ENCODE peak calls at places on chromosomes 2 and 18, in eight cellular contexts. E, K, S, L, V, U, Q and G are unnamed samples.
A peak's percentile ranks its signal among the peaks of the same experiment; 100 is the strongest.

GRCh38 chr2:44902178-44902577 is 39.3 kb upstream of the SIX3 start:
- DNase-seq in V (no peak), E (no peak), U (no peak), L (no peak), K (no peak), Q (no peak), S (no peak), G (no peak)

GRCh38 chr2:189698020-189698887 is 23.8 kb downstream of the ANKAR start:
- DNase-seq in K (no peak), L (no peak), S (no peak), V (peak; percentile 35), Q (peak; percentile 70), E (peak; percentile 66), U (no peak), G (peak; percentile 53)

GRCh38 chr18:8561123-8561905 is 47.9 kb upstream of the RAB12 start:
- DNase-seq in L (no peak), U (peak; percentile 76), K (no peak), S (peak; percentile 58), V (no peak), Q (no peak), E (no peak), G (no peak)

GRCh38 chr2:71664161-71664560 is 210.8 kb downstream of the DYSF start:
- DNase-seq in U (no peak), K (no peak), S (no peak), V (no peak), Q (no peak), E (peak; percentile 35), L (no peak), G (no peak)

GRCh38 chr2:105387225-105387624 is 11.6 kb downstream of the FHL2 start:
- DNase-seq in L (no peak), K (no peak), V (no peak), S (peak; percentile 25), U (no peak), E (no peak), Q (no peak), G (no peak)

GRCh38 chr18:53380063-53380639 is 844.3 kb downstream of the MBD2 start:
- DNase-seq in Q (peak; percentile 57), K (peak; percentile 3), L (no peak), U (no peak), E (no peak), S (no peak), V (no peak), G (no peak)

GRCh38 chr2:96114546-96114902 is 1.8 kb downstream of the ADRA2B start:
- DNase-seq in Q (no peak), U (peak; percentile 15), E (no peak), V (no peak), S (peak; percentile 24), K (no peak), L (peak; percentile 35), G (no peak)

GRCh38 chr2:231568785-231569435 is 23.8 kb upstream of the TEX44 start:
- DNase-seq in L (no peak), U (no peak), E (no peak), S (no peak), Q (no peak), V (no peak), K (no peak), G (no peak)

GRCh38 chr18:11393486-11393885 is 215.9 kb upstream of the SLC35G4 start:
- DNase-seq in U (peak; percentile 50), S (no peak), E (no peak), V (no peak), Q (no peak), K (no peak), L (no peak), G (no peak)

GRCh38 chr2:204321910-204322765 is 223.1 kb upstream of the PARD3B start:
- DNase-seq in K (no peak), S (peak; percentile 47), V (no peak), U (peak; percentile 24), Q (no peak), E (no peak), L (no peak), G (peak; percentile 21)

GRCh38 chr2:124254621-124255020 is 229.5 kb downstream of the CNTNAP5 start:
- DNase-seq in V (no peak), S (no peak), E (no peak), L (no peak), K (no peak), U (no peak), Q (peak; percentile 21), G (no peak)

GRCh38 chr2:210428415-210429179 is 48.0 kb downstream of the LANCL1 start:
- DNase-seq in V (no peak), E (no peak), U (no peak), L (no peak), K (no peak), S (no peak), Q (no peak), G (no peak)

GRCh38 chr2:1053781-1054180 is 103.1 kb downstream of the SNTG2 start:
- DNase-seq in K (no peak), S (no peak), L (no peak), E (no peak), U (no peak), V (no peak), Q (no peak), G (no peak)

GRCh38 chr2:193549661-193550060 is 1354.9 kb upstream of the TMEFF2 start:
- DNase-seq in K (no peak), V (no peak), L (no peak), Q (no peak), U (no peak), E (no peak), S (no peak), G (no peak)

GRCh38 chr2:149744845-149745244 is 157.3 kb upstream of the MMADHC start:
- DNase-seq in L (no peak), E (no peak), Q (no peak), S (no peak), U (no peak), V (no peak), K (no peak), G (no peak)

GRCh38 chr18:32324173-32324572 is 134.3 kb downstream of the MEP1B start:
- DNase-seq in S (no peak), K (no peak), Q (no peak), V (no peak), U (no peak), E (no peak), L (no peak), G (no peak)

GRCh38 chr2:241653210-241653750 is 15.8 kb downstream of the ATG4B start:
- DNase-seq in L (no peak), E (no peak), V (no peak), U (no peak), S (no peak), K (no peak), Q (peak; percentile 32), G (no peak)

GRCh38 chr2:241652722-241653121 is 15.2 kb downstream of the ATG4B start:
- DNase-seq in K (no peak), S (no peak), L (no peak), V (no peak), U (no peak), Q (no peak), E (no peak), G (no peak)

GRCh38 chr2:241649927-241650326 is 12.4 kb downstream of the ATG4B start:
- DNase-seq in U (no peak), S (no peak), L (no peak), K (no peak), Q (no peak), V (no peak), E (no peak), G (no peak)

GRCh38 chr2:241654551-241654950 is 17.1 kb downstream of the ATG4B start:
- DNase-seq in K (no peak), Q (no peak), V (no peak), S (no peak), U (no peak), E (no peak), L (no peak), G (no peak)

GRCh38 chr2:241652142-241652541 is 14.6 kb downstream of the ATG4B start:
- DNase-seq in Q (no peak), S (no peak), K (no peak), L (no peak), V (no peak), E (no peak), U (no peak), G (no peak)
- H3K4me1 ChIP-seq in Q (no peaks in the 10 kb centered on the region), S (no peaks in the 10 kb centered on the region), K (no peaks in the 10 kb centered on the region), L (no peaks in the 10 kb centered on the region), V (no peaks in the 10 kb centered on the region), E (no peaks in the 10 kb centered on the region), U (peaks cover 45% of the 10 kb centered on the region), G (no peaks in the 10 kb centered on the region)

GRCh38 chr18:50607374-50607933 is 47.6 kb downstream of the MAPK4 start:
- DNase-seq in E (no peak), S (peak; percentile 53), Q (no peak), V (no peak), L (no peak), K (no peak), U (no peak), G (no peak)
- TF ChIP-seq CTCF in E (no peak), S (no peak), Q (no peak), V (no peak), L (no peak), K (no peak), U (no peak), G (no peak)

DNA sequence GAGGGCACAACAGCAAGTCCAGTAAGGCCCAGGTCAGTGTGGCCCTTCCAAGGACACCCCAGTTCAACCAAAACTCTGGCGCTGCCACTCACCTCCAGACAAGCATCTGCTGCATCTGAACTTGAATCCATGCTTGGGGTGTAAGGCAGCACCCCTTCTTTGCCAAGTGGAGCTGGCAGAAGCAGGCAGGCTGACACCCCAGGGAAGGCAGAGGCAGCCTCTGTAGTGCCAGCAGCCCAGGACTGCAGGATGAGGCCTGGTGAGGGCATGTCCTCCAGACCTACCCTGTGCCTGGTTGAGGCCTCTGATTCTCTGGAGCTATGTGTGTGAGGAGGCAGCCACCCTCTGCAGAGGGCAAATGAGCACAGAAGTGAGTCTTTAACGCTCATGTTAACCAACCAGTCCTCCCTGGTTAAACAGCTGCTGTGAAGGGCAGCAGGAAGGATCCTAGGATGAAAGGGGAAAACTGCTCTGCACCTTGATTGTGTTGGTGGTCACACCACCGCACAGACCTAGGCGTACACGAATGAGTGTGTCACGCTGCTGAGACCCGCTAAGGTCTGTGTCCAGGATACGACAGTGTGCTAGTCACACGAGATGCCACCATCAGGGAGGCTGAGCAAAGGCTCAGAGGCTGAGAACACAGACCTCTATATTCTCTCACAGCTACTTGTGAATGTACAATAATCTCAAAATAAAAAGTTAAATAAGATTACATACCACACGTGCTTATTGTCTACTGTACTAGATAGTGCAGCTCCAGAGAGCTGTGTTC is 2.2 kb downstream of the PARD6G start:
- DNase-seq in S (no peak), Q (peak; percentile 2), K (no peak), E (no peak), V (no peak), U (no peak), L (no peak), G (no peak)
- H3K4me3 ChIP-seq in S (no peak overlapping the region), Q (no peak overlapping the region), K (no peak overlapping the region), E (no peak overlapping the region), V (no peak overlapping the region), U (peak overlapping the region; percentile 87), L (peak overlapping the region; percentile 74), G (no peak overlapping the region)

DNA sequence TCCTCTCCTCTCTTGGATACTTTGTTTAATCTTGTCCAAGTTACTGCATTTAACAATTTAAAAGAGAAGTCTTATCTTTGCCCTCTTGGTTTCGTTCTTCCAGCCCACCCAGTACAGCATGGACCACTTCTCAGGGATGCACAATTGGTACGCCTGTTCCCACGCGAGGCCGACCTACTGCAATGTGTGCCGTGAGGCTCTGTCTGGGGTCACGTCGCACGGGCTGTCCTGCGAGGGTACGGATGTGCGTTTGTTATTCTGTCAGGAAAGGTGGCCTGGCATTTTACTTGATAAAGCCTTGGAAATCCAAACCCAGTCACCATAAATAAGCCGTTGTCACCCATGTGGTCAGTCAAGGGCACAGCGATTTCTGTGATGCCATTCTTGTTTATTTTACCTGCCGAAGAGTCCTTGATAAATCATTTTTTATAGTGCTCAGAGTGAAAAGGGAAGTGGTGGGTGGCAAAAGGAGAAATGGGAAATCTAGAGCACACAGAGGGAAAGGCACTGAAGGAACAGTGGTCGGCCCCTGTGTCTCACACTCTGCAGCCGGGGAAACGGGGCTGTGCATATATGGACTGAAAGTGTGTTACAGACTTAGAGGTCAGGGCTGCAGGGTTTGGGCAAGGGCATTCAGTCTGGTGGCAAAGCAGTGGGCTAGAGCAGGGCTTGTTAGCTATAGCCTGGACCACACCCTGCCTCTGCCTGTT is 80.5 kb downstream of the DGKD start:
- DNase-seq in E (peak; percentile 44), Q (no peak), U (no peak), V (no peak), S (no peak), K (no peak), L (no peak), G (no peak)
- H3K4me1 ChIP-seq in E (no peaks in the 10 kb centered on the region), Q (no peaks in the 10 kb centered on the region), U (peaks cover 67% of the 10 kb centered on the region), V (no peaks in the 10 kb centered on the region), S (no peaks in the 10 kb centered on the region), K (peaks cover 5% of the 10 kb centered on the region), L (no peaks in the 10 kb centered on the region), G (peaks cover 16% of the 10 kb centered on the region)